ENCODE peak calls at places on chromosomes 11 and 22, in eight cellular contexts. L is psoas muscle; Z is osteoblast; G is neuronal stem cell; U is fibroblast of lung; O is thyroid gland; A is naive thymus-derived CD4-positive, alpha-beta T cell; X is GM23338. Q is an unnamed sample.

GRCh38 chr11:102330226-102330625 is 12.9 kb downstream of the BIRC3 start:
- DNase-seq in U (no peak), O (no peak), A (no peak), L (no peak), Z (peak; percentile 11), G (no peak), X (no peak), Q (no peak)

GRCh38 chr22:27194096-27194748 is 536.8 kb downstream of the MIAT start:
- DNase-seq in X (no peak), O (no peak), L (no peak), Z (no peak), U (no peak), G (no peak), A (no peak), Q (no peak)

GRCh38 chr11:8247312-8247711 is 16.4 kb downstream of the LMO1 start:
- DNase-seq in O (no peak), X (peak; percentile 58), A (no peak), Z (peak; percentile 53), U (no peak), L (no peak), G (no peak), Q (no peak)

GRCh38 chr22:37187552-37187890 is 526 bp downstream of the C1QTNF6 start:
- DNase-seq in Z (peak; percentile 93), O (no peak), A (no peak), G (no peak), U (no peak), X (no peak), L (peak; percentile 19), Q (no peak)

GRCh38 chr11:79333381-79333780 is 107.4 kb downstream of the TENM4 start:
- DNase-seq in X (no peak), O (no peak), L (no peak), U (no peak), Z (no peak), A (no peak), G (no peak), Q (no peak)

GRCh38 chr11:61293869-61294716 is 1.0 kb downstream of the VWCE start:
- DNase-seq in U (peak; percentile 42), L (peak; percentile 64), X (peak; percentile 50), A (peak; percentile 14), O (peak; percentile 69), G (peak; percentile 31), Z (peak; percentile 95), Q (peak; percentile 58)

GRCh38 chr11:123924027-123924426 is 15.4 kb upstream of the OR4D5 start:
- DNase-seq in A (no peak), O (no peak), X (no peak), G (no peak), U (no peak), L (no peak), Z (no peak), Q (no peak)

GRCh38 chr11:84924290-84924689 is 702.9 kb downstream of the DLG2 start:
- DNase-seq in U (no peak), Z (no peak), G (no peak), X (no peak), L (no peak), O (peak; percentile 55), A (no peak), Q (no peak)

GRCh38 chr11:122559734-122560382 is 95.7 kb upstream of the UBASH3B start:
- DNase-seq in O (no peak), G (no peak), Z (no peak), U (peak; percentile 2), X (peak; percentile 84), A (no peak), L (no peak), Q (no peak)

GRCh38 chr11:65366340-65366773 is 11.8 kb downstream of the TIGD3 start:
- DNase-seq in L (no peak), O (peak; percentile 36), G (peak; percentile 61), A (peak; percentile 59), X (peak; percentile 91), U (peak; percentile 86), Z (peak; percentile 97), Q (no peak)

GRCh38 chr11:63534895-63535461 is 1.6 kb upstream of the PLAAT4 start:
- DNase-seq in A (no peak), Z (no peak), X (no peak), G (no peak), O (no peak), L (no peak), U (no peak), Q (no peak)

GRCh38 chr22:38437416-38437815 is 17.6 kb downstream of the KCNJ4 start:
- DNase-seq in X (no peak), G (no peak), Z (no peak), A (no peak), L (no peak), U (no peak), O (no peak), Q (no peak)

GRCh38 chr11:1870721-1871466 is 18.0 kb downstream of the LSP1 start:
- DNase-seq in O (no peak), L (peak; percentile 55), A (peak; percentile 53), G (no peak), U (peak; percentile 47), X (peak; percentile 21), Z (no peak), Q (peak; percentile 52)

GRCh38 chr11:131370090-131370751 is at the start of gene NTM:
- DNase-seq in Z (no peak), L (peak; percentile 44), O (peak; percentile 68), G (peak; percentile 27), A (no peak), U (peak; percentile 48), X (peak; percentile 34), Q (no peak)

GRCh38 chr22:41555325-41555724 is 5.5 kb upstream of the CSDC2 start:
- DNase-seq in O (no peak), A (no peak), U (peak; percentile 35), L (no peak), X (no peak), G (no peak), Z (peak; percentile 3), Q (no peak)

GRCh38 chr11:2775083-2775625 is 75.4 kb upstream of the KCNQ1OT1 start:
- DNase-seq in A (no peak), G (no peak), U (no peak), X (no peak), Z (peak; percentile 60), L (peak; percentile 12), O (no peak), Q (peak; percentile 46)

GRCh38 chr22:42662114-42663021 is 13.2 kb upstream of the CYB5R3 start:
- DNase-seq in L (peak; percentile 89), Z (peak; percentile 97), A (peak; percentile 76), G (peak; percentile 77), U (peak; percentile 60), X (peak; percentile 91), O (peak; percentile 77), Q (peak; percentile 75)

GRCh38 chr11:119092880-119093665 is 8.4 kb downstream of the HMBS start:
- DNase-seq in U (peak; percentile 23), G (no peak), Z (peak; percentile 35), A (no peak), X (no peak), L (no peak), O (peak; percentile 49), Q (no peak)

GRCh38 chr11:119094816-119095065 is 6.9 kb downstream of the DPAGT1 start:
- DNase-seq in Z (peak; percentile 94), L (peak; percentile 85), U (peak; percentile 88), G (peak; percentile 70), A (no peak), X (peak; percentile 68), O (peak; percentile 90), Q (peak; percentile 67)

GRCh38 chr11:119093951-119094815 is 7.5 kb downstream of the DPAGT1 start:
- DNase-seq in G (no peak), O (peak; percentile 41), X (peak; percentile 48), L (peak; percentile 41), U (peak; percentile 43), Z (peak; percentile 84), A (peak; percentile 27), Q (no peak)

GRCh38 chr11:119093666-119093950 is 8.0 kb downstream of the DPAGT1 start:
- DNase-seq in U (no peak), A (no peak), O (no peak), X (no peak), G (no peak), Z (peak; percentile 18), L (no peak), Q (no peak)

DNA sequence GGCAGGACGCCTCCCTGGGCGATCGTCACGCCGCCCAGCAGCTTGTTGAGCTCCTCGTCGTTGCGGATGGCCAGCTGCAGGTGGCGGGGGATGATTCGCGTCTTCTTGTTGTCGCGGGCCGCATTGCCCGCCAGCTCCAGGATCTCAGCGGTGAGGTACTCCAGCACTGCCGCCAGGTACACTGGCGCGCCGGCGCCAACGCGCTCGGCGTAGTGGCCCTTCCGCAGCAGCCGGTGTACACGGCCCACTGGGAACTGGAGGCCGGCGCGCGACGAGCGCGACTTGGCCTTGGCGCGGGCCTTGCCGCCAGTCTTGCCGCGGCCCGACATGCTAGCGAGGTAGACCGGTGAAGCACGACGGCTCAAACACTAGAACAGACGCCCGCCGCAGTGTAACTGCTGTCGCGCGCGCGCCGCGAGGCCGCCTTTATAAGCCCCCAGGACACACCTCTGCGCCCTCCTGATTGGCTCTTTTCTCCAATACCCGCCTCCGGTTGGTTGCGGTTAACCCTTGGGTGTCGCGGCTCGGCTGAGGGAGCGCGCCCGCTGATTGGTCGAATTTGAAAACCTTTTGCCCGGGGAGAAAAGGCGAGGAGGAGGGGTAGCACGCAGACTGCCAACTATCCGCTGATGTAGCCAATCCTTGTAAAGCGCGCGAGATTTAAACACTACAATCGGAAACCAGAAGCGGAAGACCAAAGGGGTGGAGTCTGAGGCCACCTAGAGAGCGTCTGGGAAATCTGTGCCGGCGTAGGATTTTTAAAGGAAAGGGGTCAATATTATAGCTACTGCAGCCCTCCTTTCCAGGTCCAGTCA is 6.4 kb downstream of the DPAGT1 start:
- DNase-seq in X (peak; percentile 100), G (peak; percentile 100), U (peak; percentile 100), Z (peak; percentile 99), L (peak; percentile 98), A (peak; percentile 100), O (peak; percentile 99), Q (peak; percentile 97)
- H3K4me1 ChIP-seq in X (peaks cover 19% of the 10 kb centered on the region), G (peaks cover 22% of the 10 kb centered on the region), U (peaks cover 14% of the 10 kb centered on the region), Z (peaks cover 25% of the 10 kb centered on the region), L (peaks cover 24% of the 10 kb centered on the region), A (peaks cover 11% of the 10 kb centered on the region), O (peaks cover 26% of the 10 kb centered on the region), Q (peaks cover 14% of the 10 kb centered on the region)

GRCh38 chr11:15696069-15696468 is 581.3 kb downstream of the INSC start:
- DNase-seq in G (no peak), A (no peak), U (no peak), X (no peak), Z (no peak), L (no peak), O (no peak), Q (no peak)
- H3K27ac ChIP-seq in G (no peak overlapping the region), A (no peak overlapping the region), U (no peak overlapping the region), X (no peak overlapping the region), Z (no peak overlapping the region), L (no peak overlapping the region), O (no peak overlapping the region), Q (no peak overlapping the region)

GRCh38 chr11:46367916-46368267 is 13.6 kb upstream of the MDK start:
- DNase-seq in U (no peak), O (no peak), A (no peak), Z (no peak), L (no peak), X (no peak), G (no peak), Q (no peak)
- H3K4me1 ChIP-seq in U (peaks cover 13% of the 10 kb centered on the region), O (peaks cover 20% of the 10 kb centered on the region), A (peaks cover 20% of the 10 kb centered on the region), Z (peaks cover 11% of the 10 kb centered on the region), L (peaks cover 39% of the 10 kb centered on the region), X (peaks cover 9% of the 10 kb centered on the region), G (peaks cover 19% of the 10 kb centered on the region), Q (peaks cover 25% of the 10 kb centered on the region)

DNA sequence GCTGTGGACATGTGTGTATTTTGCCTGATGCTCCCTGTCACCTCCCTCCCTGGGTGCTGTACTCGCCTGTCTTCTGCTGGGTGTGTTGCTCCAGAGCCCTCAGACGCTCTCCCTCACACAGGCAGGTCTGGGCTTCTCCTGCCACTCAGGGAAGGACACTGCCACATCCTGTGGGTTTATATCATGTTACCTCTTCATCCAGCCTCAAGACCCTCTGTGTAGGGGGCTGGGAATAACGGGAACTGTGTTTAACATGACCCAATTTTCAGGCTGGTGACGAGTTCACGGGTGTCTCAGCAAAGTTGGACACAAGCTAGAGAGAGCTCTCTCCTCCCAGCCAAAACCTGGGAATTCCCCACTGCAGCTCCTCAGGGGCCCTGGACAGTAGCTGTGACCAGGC is 24.6 kb downstream of the MYBPC3 start:
- DNase-seq in O (no peak), U (no peak), G (no peak), A (no peak), X (no peak), Z (peak; percentile 73), L (no peak), Q (no peak)
- H3K27ac ChIP-seq in O (no peak overlapping the region), U (no peak overlapping the region), G (no peak overlapping the region), A (no peak overlapping the region), X (no peak overlapping the region), Z (no peak overlapping the region), L (no peak overlapping the region), Q (no peak overlapping the region)

Q was measured in SJSA1.